ENCODE peak calls at places on chromosomes 3 and 15, in ten cellular contexts. T is left ventricle myocardium superior; U is lung microvascular endothelial cell; S is HCEC 1CT; Y is KG1; H is effector CD4-positive, alpha-beta T cell; X is AG10803; R is dermis microvascular lymphatic vessel endothelial cell; P is HL-60; O is GM10248. D is an unnamed sample.

GRCh38 chr3:47299396-47300318 is 16.9 kb downstream of the KLHL18 start:
- DNase-seq in U (no peak), X (no peak), R (no peak), T (no peak), H (no peak), O (no peak), Y (no peak), S (no peak), P (peak; percentile 43), D (no peak)

GRCh38 chr3:193788189-193788946 is 195.4 kb downstream of the OPA1 start:
- DNase-seq in U (peak; percentile 82), T (peak; percentile 65), H (no peak), P (peak; percentile 54), X (peak; percentile 55), S (peak; percentile 38), O (peak; percentile 87), R (peak; percentile 50), Y (peak; percentile 44), D (peak; percentile 68)

GRCh38 chr15:60469893-60470641 is 8.9 kb downstream of the ICE2 start:
- DNase-seq in R (peak; percentile 37), Y (no peak), O (no peak), X (peak; percentile 11), P (no peak), S (peak; percentile 5), H (no peak), U (peak; percentile 65), T (no peak), D (no peak)

GRCh38 chr3:149179225-149179624 is 42.4 kb downstream of the CP start:
- DNase-seq in Y (no peak), S (peak; percentile 95), R (peak; percentile 52), T (no peak), U (peak; percentile 80), P (no peak), H (no peak), X (peak; percentile 83), O (no peak), D (no peak)

GRCh38 chr15:93298901-93299300 is 209.9 kb upstream of the RGMA start:
- DNase-seq in R (no peak), O (no peak), T (no peak), Y (no peak), X (no peak), P (peak; percentile 18), H (no peak), U (no peak), S (no peak), D (no peak)

GRCh38 chr3:105938101-105938500 is 69.3 kb upstream of the CBLB start:
- DNase-seq in U (peak; percentile 11), R (no peak), X (peak; percentile 84), Y (no peak), T (no peak), H (no peak), P (no peak), S (peak; percentile 43), O (no peak), D (no peak)

GRCh38 chr3:66812126-66812525 is 186.0 kb upstream of the KBTBD8 start:
- DNase-seq in R (no peak), T (no peak), O (no peak), Y (no peak), S (peak; percentile 78), U (peak; percentile 7), X (peak; percentile 49), P (no peak), H (no peak), D (no peak)

GRCh38 chr3:43248194-43248593 is 38.1 kb upstream of the SNRK start:
- DNase-seq in O (no peak), R (no peak), T (no peak), Y (no peak), S (no peak), P (no peak), H (no peak), U (no peak), X (peak; percentile 76), D (no peak)

GRCh38 chr15:36925671-36926421 is 174.5 kb downstream of the MEIS2 start:
- DNase-seq in X (no peak), P (no peak), R (no peak), Y (no peak), O (no peak), S (no peak), H (no peak), T (no peak), U (no peak), D (no peak)

GRCh38 chr3:111667621-111668239 is 72.6 kb upstream of the ZBED2 start:
- DNase-seq in O (peak; percentile 61), U (peak; percentile 33), S (no peak), X (peak; percentile 28), H (peak; percentile 62), Y (peak; percentile 78), P (peak; percentile 93), R (peak; percentile 1), T (no peak), D (peak; percentile 20)

GRCh38 chr3:129312671-129313414 is 34.2 kb downstream of the HMCES start:
- DNase-seq in R (no peak), S (no peak), O (no peak), Y (no peak), X (peak; percentile 24), U (no peak), H (no peak), T (no peak), P (no peak), D (no peak)

GRCh38 chr3:97138914-97139541 is 324.6 kb downstream of the EPHA6 start:
- DNase-seq in P (peak; percentile 16), R (no peak), H (no peak), Y (no peak), O (no peak), T (no peak), S (no peak), X (no peak), U (no peak), D (no peak)

GRCh38 chr15:68370768-68371151 is 61.2 kb downstream of the ITGA11 start:
- DNase-seq in R (no peak), U (no peak), X (no peak), O (no peak), P (no peak), T (no peak), H (no peak), S (no peak), Y (no peak), D (no peak)

GRCh38 chr15:59814409-59814808 is 125.3 kb upstream of the BNIP2 start:
- DNase-seq in U (no peak), O (no peak), S (no peak), X (no peak), R (no peak), Y (no peak), P (no peak), T (no peak), H (no peak), D (no peak)

GRCh38 chr3:151290673-151291072 is 12.3 kb upstream of the P2RY14 start:
- DNase-seq in O (peak; percentile 13), U (no peak), Y (no peak), R (no peak), H (no peak), S (peak; percentile 55), P (peak; percentile 34), X (peak; percentile 55), T (no peak), D (no peak)